ENCODE peak calls at places on chromosomes 4 and X, in nine cellular contexts. L is GM20000; Y is AG08396; F is fibroblast of the conjunctiva; P is sciatic nerve; M is activated T-cell treated with anti-CD3 and anti-CD28 coated beads, Interleukin-2, amount 50 U/mL, for 1 hour; O is left lung; X is activated CD4-positive, alpha-beta T cell treated with anti-CD3 and anti-CD28 coated beads, Interleukin-2, amount 50 U/mL, for 1 hour; D is GM03348. T is an unnamed sample.

GRCh38 chr4:152217896-152218295 is 318.0 kb downstream of the FBXW7 start:
- DNase-seq in X (no peak), Y (no peak), P (no peak), L (no peak), D (no peak), O (no peak), F (no peak), M (no peak), T (no peak)

GRCh38 chrX:65581661-65582339 is 47.2 kb upstream of the LAS1L start:
- DNase-seq in Y (peak), X (peak), P (peak), D (peak), L (peak), M (peak), F (peak), O (no peak), T (no peak)

GRCh38 chrX:96538104-96538725 is 146.4 kb upstream of the DIAPH2 start:
- DNase-seq in X (no peak), L (no peak), Y (no peak), D (no peak), F (no peak), P (no peak), O (no peak), M (no peak), T (no peak)

GRCh38 chr4:95601342-95601741 is 52.6 kb upstream of the UNC5C start:
- DNase-seq in O (no peak), Y (no peak), D (no peak), M (no peak), X (no peak), P (no peak), F (no peak), L (no peak), T (no peak)

GRCh38 chr4:108619372-108620100 is 840 bp upstream of the RPL34 start:
- DNase-seq in Y (no peak), M (peak), D (no peak), O (no peak), X (peak), F (no peak), P (no peak), L (no peak), T (no peak)

GRCh38 chr4:48841045-48841827 is 10.3 kb downstream of the OCIAD1 start:
- DNase-seq in M (no peak), X (no peak), D (no peak), O (no peak), F (no peak), L (no peak), P (no peak), Y (no peak), T (peak)

GRCh38 chr4:1469043-1469442 is 62.8 kb upstream of the NKX1-1 start:
- DNase-seq in O (no peak), Y (no peak), M (no peak), P (no peak), X (no peak), D (no peak), F (no peak), L (no peak), T (peak)

GRCh38 chr4:82753238-82753637 is 45.4 kb downstream of the SCD5 start:
- DNase-seq in F (no peak), X (no peak), D (no peak), M (no peak), L (no peak), O (no peak), P (no peak), Y (no peak), T (no peak)

GRCh38 chr4:26753642-26754041 is 107.0 kb upstream of the STIM2 start:
- DNase-seq in P (no peak), D (no peak), M (no peak), X (no peak), L (no peak), Y (peak), F (peak), O (no peak), T (peak)

GRCh38 chr4:139968831-139969230 is 185.2 kb downstream of the MAML3 start:
- DNase-seq in F (no peak), L (no peak), O (no peak), P (no peak), X (no peak), M (no peak), Y (no peak), D (no peak), T (no peak)

GRCh38 chr4:179695175-179695574 is 2252.9 kb upstream of the AGA start:
- DNase-seq in M (no peak), Y (no peak), O (no peak), P (no peak), F (no peak), X (no peak), D (no peak), L (no peak), T (no peak)

GRCh38 chrX:49106930-49107329 is 16.6 kb downstream of the GPKOW start:
- DNase-seq in P (no peak), Y (peak), X (no peak), D (peak), O (no peak), F (peak), M (no peak), L (no peak), T (no peak)

GRCh38 chr4:2419814-2420213 is 1.1 kb downstream of the CFAP99 start:
- DNase-seq in F (no peak), L (no peak), Y (no peak), O (no peak), M (no peak), X (no peak), D (no peak), P (no peak), T (no peak)

GRCh38 chr4:88027611-88028608 is 20.5 kb downstream of the PKD2 start:
- DNase-seq in O (no peak), P (no peak), F (peak), X (no peak), M (no peak), Y (peak), L (no peak), D (peak), T (no peak)

GRCh38 chr4:87232241-87232640 is 11.8 kb upstream of the KLHL8 start:
- DNase-seq in D (no peak), M (no peak), X (no peak), Y (no peak), L (no peak), F (no peak), P (no peak), O (no peak), T (no peak)